ENCODE peak calls at places on chromosomes 11 and 22, in four cellular contexts. J is OCI-LY7, E is lower leg skin, W is astrocyte of the spinal cord. X is an unnamed sample.

GRCh38 chr11:72828081-72828567 is 13.9 kb downstream of the ATG16L2 start:
- DNase-seq in J (no peak), E (peak; percentile 86), W (peak; percentile 35), X (no peak)

GRCh38 chr11:96254854-96255253 is 88.1 kb downstream of the MAML2 start:
- DNase-seq in W (no peak), E (no peak), J (no peak), X (no peak)

GRCh38 chr11:15969281-15969680 is 387.1 kb downstream of the SOX6 start:
- DNase-seq in J (no peak), E (no peak), W (peak; percentile 83), X (peak; percentile 7)

GRCh38 chr11:120102050-120102861 is 35.7 kb downstream of the TRIM29 start:
- DNase-seq in E (no peak), J (no peak), W (no peak), X (no peak)

GRCh38 chr11:15663778-15664218 is 549.1 kb downstream of the INSC start:
- DNase-seq in E (no peak), J (no peak), W (no peak), X (no peak)

GRCh38 chr11:1206391-1207271 is 16.2 kb upstream of the MUC5B start:
- DNase-seq in W (no peak), E (peak; percentile 82), J (no peak), X (no peak)

GRCh38 chr11:130042093-130042591 is 27.6 kb upstream of the APLP2 start:
- DNase-seq in W (peak; percentile 88), E (no peak), J (peak; percentile 47), X (no peak)

GRCh38 chr11:33063326-33063775 is 24.0 kb downstream of the TCP11L1 start:
- DNase-seq in E (no peak), J (no peak), W (peak; percentile 54), X (no peak)

GRCh38 chr11:9446230-9446629 is 14.6 kb upstream of the ZNF143 start:
- DNase-seq in E (no peak), J (no peak), W (no peak), X (no peak)

GRCh38 chr11:128157423-128158298 is 429.7 kb downstream of the ETS1 start:
- DNase-seq in E (no peak), W (peak; percentile 88), J (peak; percentile 80), X (peak; percentile 66)
- TF ChIP-seq CTCF in E (peak; percentile 87), W (peak; percentile 74), J (peak; percentile 100), X (peak; percentile 74)

GRCh38 chr11:61581030-61581928 is at the start of gene SYT7:
- DNase-seq in W (peak; percentile 98), J (peak; percentile 95), E (peak; percentile 99), X (peak; percentile 85)

GRCh38 chr11:61578819-61579218 is 2.1 kb downstream of the SYT7 start:
- DNase-seq in W (no peak), J (no peak), E (no peak), X (no peak)

GRCh38 chr11:61577383-61578118 is 3.3 kb downstream of the SYT7 start:
- DNase-seq in W (no peak), E (no peak), J (no peak), X (no peak)

GRCh38 chr11:61580292-61580888 is 486 bp downstream of the SYT7 start:
- DNase-seq in J (no peak), E (no peak), W (no peak), X (no peak)

GRCh38 chr11:61579398-61580291 is 1.2 kb downstream of the SYT7 start:
- DNase-seq in E (no peak), J (no peak), W (no peak), X (no peak)
- TF ChIP-seq CTCF in E (no peak), J (no peak), W (no peak), X (no peak)

GRCh38 chr11:64219354-64219684 is 6.7 kb downstream of the TRPT1 start:
- DNase-seq in J (no peak), W (no peak), E (no peak), X (no peak)

GRCh38 chr11:64219755-64220154 is 6.2 kb downstream of the TRPT1 start:
- DNase-seq in E (no peak), J (no peak), W (no peak), X (no peak)

GRCh38 chr11:64218628-64219353 is 7.2 kb downstream of the TRPT1 start:
- DNase-seq in J (no peak), E (no peak), W (no peak), X (no peak)

GRCh38 chr11:64220271-64220670 is 5.7 kb downstream of the TRPT1 start:
- DNase-seq in E (no peak), J (no peak), W (no peak), X (no peak)

DNA sequence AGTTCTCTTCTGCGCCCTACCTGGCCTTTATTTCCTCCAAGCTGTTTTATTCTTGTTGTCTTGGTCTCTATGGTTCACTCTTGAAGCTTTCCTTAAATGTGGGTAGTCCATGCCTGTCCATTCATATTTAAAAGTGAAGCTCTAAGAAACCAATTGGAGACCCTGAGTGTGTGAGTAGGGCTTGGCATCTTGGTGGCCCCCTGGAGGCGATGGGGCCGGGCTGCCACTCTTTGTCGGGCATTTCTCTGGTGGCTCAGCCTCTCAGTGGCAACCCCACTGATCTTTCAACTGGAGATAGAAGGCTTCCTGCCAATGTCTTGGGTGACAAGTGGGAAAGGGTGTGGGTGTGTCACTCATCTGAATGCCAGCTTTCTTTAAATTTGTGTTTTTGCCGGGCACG is 9.1 kb downstream of the TRPT1 start:
- DNase-seq in W (no peak), E (no peak), J (no peak), X (no peak)
- TF ChIP-seq CTCF in W (no peak), E (no peak), J (peak; percentile 36), X (peak; percentile 19)

DNA sequence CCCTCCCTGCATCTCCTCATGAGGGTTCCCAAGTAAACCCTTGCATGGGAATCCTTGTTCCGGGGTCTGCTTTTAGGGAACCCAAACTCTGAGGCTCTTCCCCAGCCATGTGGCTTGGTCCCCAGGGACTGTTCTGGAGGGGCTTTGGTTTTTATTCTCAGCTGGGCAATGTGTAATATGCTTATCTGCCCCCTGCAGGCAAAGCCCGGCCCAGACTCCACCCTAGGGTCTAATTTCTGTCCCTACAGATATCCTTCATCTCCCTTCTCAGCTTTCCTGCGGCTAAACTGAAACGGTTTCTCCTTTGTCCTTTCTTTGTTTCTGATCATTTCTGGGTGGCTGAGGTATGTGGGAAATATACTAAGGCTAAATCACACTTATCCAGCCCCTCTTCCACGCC is 37.1 kb downstream of the TST start:
- DNase-seq in W (no peak), E (peak; percentile 60), J (peak; percentile 29), X (no peak)
- TF ChIP-seq CTCF in W (no peak), E (no peak), J (peak; percentile 51), X (peak; percentile 27)

DNA sequence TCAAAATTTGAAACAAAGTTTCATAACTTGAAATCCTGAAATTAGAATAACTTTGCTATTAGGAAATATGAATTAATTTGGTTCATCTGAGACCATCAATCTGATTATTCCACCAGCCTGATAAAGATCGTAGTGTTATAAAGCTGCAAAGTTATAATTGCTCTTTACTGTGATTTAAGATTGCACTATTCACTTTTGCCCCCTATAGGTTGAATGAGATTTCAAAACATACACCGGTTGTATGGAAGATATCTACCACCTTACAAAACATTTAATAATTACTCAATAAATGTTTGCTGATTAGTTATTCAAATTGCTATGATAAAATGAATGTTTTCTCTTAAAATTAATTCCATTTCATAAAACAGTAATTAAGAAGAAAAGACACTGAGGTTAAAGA is 26.1 kb downstream of the APIP start:
- DNase-seq in W (no peak), J (no peak), E (no peak), X (no peak)
- TF ChIP-seq CTCF in W (peak; percentile 41), J (peak; percentile 43), E (no peak), X (no peak)

DNA sequence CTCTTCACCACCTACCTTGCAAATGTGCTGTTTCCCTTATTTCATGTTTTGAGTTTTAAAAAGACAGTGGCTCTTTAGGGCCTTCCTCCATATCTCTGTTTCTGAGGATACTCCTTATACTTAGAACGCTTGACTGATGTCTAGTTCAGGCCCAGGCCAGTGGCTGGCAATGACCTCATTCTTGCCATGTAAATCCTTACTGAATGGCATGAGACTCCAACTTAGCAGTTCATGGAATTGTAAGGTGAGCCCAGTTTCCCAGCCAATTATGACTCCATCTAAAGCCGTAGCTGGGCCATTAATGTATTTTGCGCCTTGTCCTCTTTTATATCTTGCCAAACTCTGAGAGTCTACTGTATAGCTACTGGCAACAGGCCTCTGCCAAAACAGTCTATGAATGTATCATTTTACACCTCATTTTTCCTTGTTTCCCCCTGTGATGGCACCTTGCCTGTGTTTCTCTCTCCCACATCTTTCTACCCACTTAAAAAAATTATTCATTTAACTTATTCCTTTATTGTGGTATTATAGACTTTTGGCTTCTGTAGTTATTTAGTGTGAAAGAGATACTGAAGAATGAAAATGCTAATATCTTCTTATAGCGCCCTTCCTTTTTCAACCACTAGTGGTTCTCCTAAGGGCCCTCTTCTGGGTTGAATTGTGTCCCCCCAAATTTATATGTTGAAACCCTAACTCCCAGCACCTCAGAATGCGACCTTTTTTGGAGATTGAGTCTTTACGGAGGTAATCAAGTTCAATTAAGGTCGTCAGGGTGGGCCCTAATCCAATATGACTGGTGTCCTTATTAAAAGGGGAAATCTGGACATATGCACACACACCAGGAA is 67.4 kb downstream of the ZNRF3 start:
- DNase-seq in J (no peak), E (peak; percentile 29), W (no peak), X (no peak)
- TF ChIP-seq CTCF in J (peak; percentile 38), E (no peak), W (no peak), X (peak; percentile 34)

GRCh38 chr11:17561466-17562001 is 14.5 kb downstream of the OTOG start:
- DNase-seq in E (peak; percentile 74), J (no peak), W (no peak), X (no peak)

GRCh38 chr11:17563961-17564686 is 17.1 kb downstream of the OTOG start:
- DNase-seq in J (no peak), E (peak; percentile 82), W (no peak), X (no peak)

GRCh38 chr11:17561111-17561415 is 14.0 kb downstream of the OTOG start:
- DNase-seq in J (no peak), W (no peak), E (no peak), X (no peak)

GRCh38 chr11:17563248-17563647 is 16.2 kb downstream of the OTOG start:
- DNase-seq in J (no peak), W (no peak), E (peak; percentile 76), X (no peak)

GRCh38 chr11:17564687-17565042 is 17.6 kb downstream of the OTOG start:
- DNase-seq in W (no peak), E (peak; percentile 6), J (no peak), X (peak; percentile 16)
- TF ChIP-seq CTCF in W (peak; percentile 23), E (no peak), J (peak; percentile 68), X (peak; percentile 58)

GRCh38 chr22:19569976-19570375 is 45.8 kb upstream of the CLDN5 start:
- DNase-seq in E (no peak), W (no peak), J (no peak), X (no peak)
- TF ChIP-seq CTCF in E (no peak), W (no peak), J (no peak), X (no peak)

X was measured in DND-41.